ENCODE peak calls at places on chromosomes 3 and 15, in five cellular contexts. I is fibroblast of lung, E is sigmoid colon, J is cardiac septum, A is myocyte. R is an unnamed sample.

GRCh38 chr3:181615666-181616065 is 96.1 kb upstream of the SOX2 start:
- DNase-seq in I (no peak), E (no peak), J (no peak), A (no peak), R (no peak)

GRCh38 chr15:38504680-38505467 is 50.9 kb downstream of the FAM98B start:
- DNase-seq in I (peak), E (no peak), J (no peak), A (peak), R (no peak)

GRCh38 chr3:31462050-31462569 is 70.6 kb upstream of the STT3B start:
- DNase-seq in I (no peak), E (no peak), J (no peak), A (peak), R (no peak)

GRCh38 chr3:153260681-153261080 is 98.7 kb downstream of the RAP2B start:
- DNase-seq in I (peak), E (no peak), J (no peak), A (no peak), R (no peak)

GRCh38 chr3:185950720-185951119 is 12.9 kb upstream of the TRA2B start:
- DNase-seq in I (no peak), E (no peak), J (no peak), A (no peak), R (no peak)

GRCh38 chr3:8550619-8551018 is 49.0 kb downstream of the LMCD1 start:
- DNase-seq in I (no peak), E (no peak), J (no peak), A (peak), R (peak)

GRCh38 chr3:134864644-134865043 is 69.6 kb downstream of the EPHB1 start:
- DNase-seq in I (no peak), E (no peak), J (peak), A (no peak), R (no peak)

GRCh38 chr3:174285242-174285641 is 573.9 kb upstream of the NAALADL2 start:
- DNase-seq in I (no peak), E (no peak), J (no peak), A (no peak), R (no peak)

GRCh38 chr15:41978534-41978933 is 6.2 kb upstream of the EHD4 start:
- DNase-seq in I (no peak), E (no peak), J (no peak), A (no peak), R (peak)

GRCh38 chr3:56303508-56303907 is 164.8 kb downstream of the ERC2 start:
- DNase-seq in I (peak), E (no peak), J (no peak), A (peak), R (no peak)

GRCh38 chr15:70274255-70274654 is 176.5 kb upstream of the TLE3 start:
- DNase-seq in I (no peak), E (no peak), J (no peak), A (no peak), R (peak)

GRCh38 chr3:127751163-127751621 is 71.1 kb downstream of the MGLL start:
- DNase-seq in I (no peak), E (no peak), J (no peak), A (peak), R (peak)

GRCh38 chr3:31522152-31522551 is 10.6 kb upstream of the STT3B start:
- DNase-seq in I (no peak), E (no peak), J (no peak), A (peak), R (no peak)

GRCh38 chr3:115388166-115388565 is 235.1 kb upstream of the GAP43 start:
- DNase-seq in I (peak), E (no peak), J (no peak), A (peak), R (no peak)

GRCh38 chr15:43465105-43465504 is 27.9 kb downstream of the TP53BP1 start:
- DNase-seq in I (peak), E (no peak), J (no peak), A (peak), R (no peak)

GRCh38 chr15:89018235-89018634 is 70.0 kb upstream of the ABHD2 start:
- DNase-seq in I (peak), E (peak), J (peak), A (peak), R (peak)

GRCh38 chr3:100570811-100571210 is 38.6 kb upstream of the ADGRG7 start:
- DNase-seq in I (no peak), E (no peak), J (no peak), A (no peak), R (no peak)

GRCh38 chr15:100663066-100663465 is 60.7 kb downstream of the ASB7 start:
- DNase-seq in I (peak), E (no peak), J (no peak), A (peak), R (no peak)

GRCh38 chr3:126666002-126666401 is 11.1 kb upstream of the TXNRD3 start:
- DNase-seq in I (no peak), E (no peak), J (no peak), A (no peak), R (no peak)

GRCh38 chr3:15262021-15262420 is 56.0 kb downstream of the CAPN7 start:
- DNase-seq in I (no peak), E (no peak), J (peak), A (no peak), R (no peak)

GRCh38 chr3:58742239-58742638 is 75.7 kb upstream of the FAM3D start:
- DNase-seq in I (no peak), E (no peak), J (no peak), A (no peak), R (no peak)

R was measured in posterior vena cava.